ENCODE peak calls at places on chromosomes 11 and 22, in four cellular contexts. One of them, this sample, is unnamed.

GRCh38 chr11:27621440-27622161 is 78.7 kb downstream of the BDNF start:
- DNase-seq in stomach: no peak
- DNase-seq in osteoblast: peak; percentile 8
- DNase-seq in A549: no peak
- DNase-seq in this sample: no peak

GRCh38 chr11:101030692-101031091 is 98.9 kb downstream of the PGR start:
- DNase-seq in stomach: no peak
- DNase-seq in osteoblast: no peak
- DNase-seq in A549: no peak
- DNase-seq in this sample: no peak

GRCh38 chr11:10623797-10624761 is 55.6 kb upstream of the LYVE1 start:
- DNase-seq in stomach: no peak
- DNase-seq in osteoblast: no peak
- DNase-seq in A549: peak; percentile 46
- DNase-seq in this sample: no peak

GRCh38 chr11:127640822-127641485 is 640.4 kb upstream of the KIRREL3 start:
- DNase-seq in stomach: no peak
- DNase-seq in osteoblast: no peak
- DNase-seq in A549: no peak
- DNase-seq in this sample: no peak

GRCh38 chr22:50487290-50488005 is 789 bp downstream of the MIOX start:
- DNase-seq in stomach: no peak
- DNase-seq in osteoblast: peak; percentile 83
- DNase-seq in A549: no peak
- DNase-seq in this sample: no peak

GRCh38 chr11:76656571-76657081 is 13.9 kb downstream of the LRRC32 start:
- DNase-seq in stomach: peak; percentile 21
- DNase-seq in osteoblast: peak; percentile 89
- DNase-seq in A549: no peak
- DNase-seq in this sample: peak; percentile 44

GRCh38 chr11:134025086-134025437 is 43.8 kb upstream of the JAM3 start:
- DNase-seq in stomach: no peak
- DNase-seq in osteoblast: no peak
- DNase-seq in A549: no peak
- DNase-seq in this sample: no peak

GRCh38 chr11:10927533-10927932 is 69.7 kb upstream of the ZBED5 start:
- DNase-seq in stomach: no peak
- DNase-seq in osteoblast: no peak
- DNase-seq in A549: no peak
- DNase-seq in this sample: no peak

GRCh38 chr11:13260963-13261599 is 16.5 kb upstream of the BMAL1 start:
- DNase-seq in stomach: no peak
- DNase-seq in osteoblast: no peak
- DNase-seq in A549: no peak
- DNase-seq in this sample: no peak

GRCh38 chr11:78676026-78676557 is 101.4 kb upstream of the NARS2 start:
- DNase-seq in stomach: no peak
- DNase-seq in osteoblast: no peak
- DNase-seq in A549: no peak
- DNase-seq in this sample: no peak

GRCh38 chr11:78022397-78023396 is at the start of gene KCTD14:
- DNase-seq in stomach: peak; percentile 75
- DNase-seq in osteoblast: peak; percentile 84
- DNase-seq in A549: no peak
- DNase-seq in this sample: no peak

GRCh38 chr22:17788528-17789378 is 14.5 kb upstream of the BID start:
- DNase-seq in stomach: no peak
- DNase-seq in osteoblast: peak; percentile 68
- DNase-seq in A549: no peak
- DNase-seq in this sample: no peak
- TF ChIP-seq CTCF in stomach: no peak
- TF ChIP-seq CTCF in osteoblast: no peak
- TF ChIP-seq CTCF in A549: peak; percentile 20
- TF ChIP-seq CTCF in this sample: no peak

GRCh38 chr11:112280268-112281126 is 19.8 kb upstream of the PLET1 start:
- DNase-seq in stomach: peak; percentile 65
- DNase-seq in osteoblast: peak; percentile 93
- DNase-seq in A549: peak; percentile 68
- DNase-seq in this sample: no peak

GRCh38 chr11:112277937-112278336 is 17.3 kb upstream of the PLET1 start:
- DNase-seq in stomach: no peak
- DNase-seq in osteoblast: no peak
- DNase-seq in A549: no peak
- DNase-seq in this sample: no peak

GRCh38 chr11:112281776-112282175 is 21.1 kb upstream of the PLET1 start:
- DNase-seq in stomach: no peak
- DNase-seq in osteoblast: no peak
- DNase-seq in A549: no peak
- DNase-seq in this sample: no peak

GRCh38 chr11:112278803-112279202 is 18.1 kb upstream of the PLET1 start:
- DNase-seq in stomach: no peak
- DNase-seq in osteoblast: no peak
- DNase-seq in A549: no peak
- DNase-seq in this sample: no peak

GRCh38 chr11:112279901-112280267 is 19.2 kb upstream of the PLET1 start:
- DNase-seq in stomach: peak; percentile 75
- DNase-seq in osteoblast: no peak
- DNase-seq in A549: peak; percentile 34
- DNase-seq in this sample: no peak
- TF ChIP-seq CTCF in stomach: peak; percentile 93
- TF ChIP-seq CTCF in osteoblast: peak; percentile 53
- TF ChIP-seq CTCF in A549: peak; percentile 66
- TF ChIP-seq CTCF in this sample: peak; percentile 80

DNA sequence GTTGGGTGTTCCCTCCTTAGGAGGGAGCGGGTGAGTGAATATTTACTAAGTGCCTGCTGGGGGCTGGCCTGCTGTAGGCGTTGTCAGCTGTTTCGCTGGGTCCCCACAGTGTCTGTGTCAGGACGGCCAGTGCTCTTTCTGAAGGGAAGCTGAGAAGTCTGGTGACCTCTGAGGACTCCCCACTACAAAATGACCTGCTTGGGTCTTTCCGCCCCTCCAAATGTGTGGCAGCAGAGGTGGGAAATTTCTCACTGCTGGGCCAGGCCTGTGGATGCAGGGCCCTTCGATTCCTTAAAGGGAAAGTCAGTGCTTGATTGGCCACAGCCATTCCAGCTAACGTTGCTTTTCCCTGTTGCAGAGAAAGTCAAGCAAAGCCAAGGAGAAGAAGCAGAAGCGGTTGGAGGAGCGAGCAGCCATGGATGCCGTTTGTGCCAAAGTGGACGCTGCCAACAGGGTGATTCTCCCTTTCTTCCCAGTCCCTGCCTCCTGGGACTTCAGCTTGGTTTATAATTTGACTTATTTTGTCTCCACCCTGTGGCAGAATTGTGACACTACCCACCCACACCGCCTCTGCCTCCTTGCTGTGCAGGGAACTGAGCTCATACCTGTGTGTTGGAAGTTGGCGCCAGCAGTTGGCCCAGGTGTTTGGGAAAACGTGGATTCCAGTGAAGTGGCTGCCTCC is 6.8 kb downstream of the NAA40 start:
- DNase-seq in stomach: peak; percentile 77
- DNase-seq in osteoblast: peak; percentile 91
- DNase-seq in A549: peak; percentile 82
- DNase-seq in this sample: no peak
- TF ChIP-seq CTCF in stomach: peak; percentile 74
- TF ChIP-seq CTCF in osteoblast: peak; percentile 78
- TF ChIP-seq CTCF in A549: peak; percentile 71
- TF ChIP-seq CTCF in this sample: peak; percentile 93

GRCh38 chr11:73758451-73758850 is 2.4 kb downstream of the RAB6A start:
- DNase-seq in stomach: no peak
- DNase-seq in osteoblast: no peak
- DNase-seq in A549: no peak
- DNase-seq in this sample: no peak

GRCh38 chr11:73760066-73760679 is 701 bp downstream of the RAB6A start:
- DNase-seq in stomach: peak; percentile 37
- DNase-seq in osteoblast: peak; percentile 82
- DNase-seq in A549: peak; percentile 59
- DNase-seq in this sample: no peak

GRCh38 chr11:73760680-73761402 is at the start of gene RAB6A:
- DNase-seq in stomach: peak; percentile 100
- DNase-seq in osteoblast: peak; percentile 99
- DNase-seq in A549: peak; percentile 96
- DNase-seq in this sample: peak; percentile 100

GRCh38 chr11:73761403-73761945 is 600 bp upstream of the RAB6A start:
- DNase-seq in stomach: no peak
- DNase-seq in osteoblast: peak; percentile 84
- DNase-seq in A549: no peak
- DNase-seq in this sample: no peak

DNA sequence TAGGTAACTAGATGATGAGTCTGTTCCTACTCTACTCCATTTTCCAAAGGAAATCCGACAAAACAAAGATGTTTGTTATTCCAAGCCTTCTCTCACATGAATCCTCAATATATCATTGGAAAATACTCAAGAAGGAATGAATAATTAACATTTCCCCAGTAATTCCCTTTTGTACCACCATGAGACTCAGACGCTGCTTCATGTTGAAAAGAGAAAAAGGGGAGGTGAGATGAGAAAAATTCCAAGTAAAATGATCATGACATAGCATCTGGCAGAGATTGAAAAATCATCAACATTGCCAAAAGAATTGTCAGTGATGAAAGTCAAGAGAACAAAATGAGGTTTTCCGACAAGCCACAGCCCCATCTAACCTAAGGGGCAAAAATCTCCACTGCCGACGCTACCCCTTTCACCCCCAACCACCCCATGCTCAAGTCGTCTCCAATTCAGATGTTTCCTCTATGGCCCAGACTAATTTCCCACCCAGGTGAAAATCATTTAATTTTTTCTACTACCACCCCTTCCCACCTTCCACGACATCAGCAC is 1.3 kb downstream of the RAB6A start:
- DNase-seq in stomach: no peak
- DNase-seq in osteoblast: peak; percentile 81
- DNase-seq in A549: peak; percentile 35
- DNase-seq in this sample: no peak
- TF ChIP-seq CTCF in stomach: no peak
- TF ChIP-seq CTCF in osteoblast: peak; percentile 37
- TF ChIP-seq CTCF in A549: peak; percentile 4
- TF ChIP-seq CTCF in this sample: peak; percentile 62

DNA sequence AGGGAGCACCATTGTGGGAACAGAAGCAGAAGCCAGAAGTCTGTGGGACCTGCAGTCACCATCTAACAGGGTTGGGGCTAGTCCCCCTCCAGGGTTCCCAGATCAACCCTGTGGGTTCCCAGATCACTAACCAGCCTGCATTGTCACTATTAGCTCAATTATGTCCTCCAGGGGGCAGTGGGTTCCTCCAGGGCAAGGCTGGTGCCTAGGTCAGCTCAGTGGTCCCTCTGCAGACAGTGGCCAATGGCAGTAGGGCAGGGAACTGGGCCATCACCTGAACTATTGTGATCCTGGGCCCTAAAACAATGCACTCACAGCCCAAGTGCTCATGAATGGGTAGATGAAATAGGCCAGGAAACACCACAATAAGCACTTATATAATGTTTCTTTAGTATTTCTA is 18.8 kb upstream of the PRSS23 start:
- DNase-seq in stomach: no peak
- DNase-seq in osteoblast: no peak
- DNase-seq in A549: no peak
- DNase-seq in this sample: no peak
- TF ChIP-seq CTCF in stomach: no peak
- TF ChIP-seq CTCF in osteoblast: no peak
- TF ChIP-seq CTCF in A549: no peak
- TF ChIP-seq CTCF in this sample: no peak

DNA sequence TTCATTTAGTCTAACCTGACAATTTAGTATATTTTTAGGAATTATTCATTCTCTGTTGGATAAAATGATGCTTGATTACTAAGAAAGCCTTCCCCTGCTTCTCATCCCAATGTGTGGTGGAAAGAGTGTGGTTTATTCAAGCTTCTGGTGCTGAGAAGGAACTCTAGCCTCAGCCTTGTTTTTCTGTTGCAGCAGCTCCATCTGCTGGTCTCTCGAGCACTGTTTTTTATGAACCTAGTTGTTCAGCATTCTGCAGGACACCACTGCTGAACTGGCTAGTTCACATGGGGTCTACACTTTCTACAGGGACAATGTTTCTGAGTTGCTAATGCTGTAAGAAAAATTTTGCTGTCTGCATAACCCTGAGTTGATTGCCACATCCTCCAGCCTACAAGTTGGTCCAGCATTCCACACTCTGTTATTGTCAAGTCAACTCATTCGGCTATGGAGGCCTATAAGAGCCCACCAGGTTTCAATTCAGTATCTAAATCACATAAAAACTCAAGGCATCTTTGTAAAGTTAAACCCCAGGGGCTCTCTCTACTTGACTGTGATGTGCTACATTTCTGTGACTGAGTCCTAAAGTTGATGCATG is 14.3 kb downstream of the OR2AG2 start:
- DNase-seq in stomach: peak; percentile 63
- DNase-seq in osteoblast: peak; percentile 65
- DNase-seq in A549: peak; percentile 35
- DNase-seq in this sample: no peak
- TF ChIP-seq CTCF in stomach: peak; percentile 43
- TF ChIP-seq CTCF in osteoblast: peak; percentile 64
- TF ChIP-seq CTCF in A549: peak; percentile 62
- TF ChIP-seq CTCF in this sample: peak; percentile 85